ENCODE peak calls at places on chromosomes 5 and 9, in five cellular contexts. R is nucleus accumbens, D is HT1080, V is EL, U is T-cell. H is an unnamed sample.

GRCh38 chr5:133599600-133599999 is 12.7 kb downstream of the FSTL4 start:
- DNase-seq in R (no peak), D (no peak), U (no peak), V (no peak), H (no peak)

GRCh38 chr5:36689225-36689624 is 82.8 kb downstream of the SLC1A3 start:
- DNase-seq in V (peak; percentile 72), R (no peak), U (no peak), D (peak; percentile 39), H (no peak)

GRCh38 chr9:128007566-128008138 is 26.9 kb upstream of the EEIG1 start:
- DNase-seq in U (peak; percentile 79), R (no peak), V (peak; percentile 52), D (no peak), H (no peak)

GRCh38 chr5:75381456-75381855 is 44.4 kb downstream of the HMGCR start:
- DNase-seq in R (no peak), V (no peak), D (no peak), U (no peak), H (no peak)

GRCh38 chr9:76216161-76216649 is 178.0 kb downstream of the RFK start:
- DNase-seq in U (no peak), D (peak; percentile 96), R (no peak), V (peak; percentile 85), H (no peak)

GRCh38 chr9:16521868-16522381 is 348.5 kb downstream of the BNC2 start:
- DNase-seq in D (peak; percentile 98), U (no peak), R (no peak), V (peak; percentile 91), H (peak; percentile 38)

GRCh38 chr5:13987843-13988464 is 43.5 kb upstream of the DNAH5 start:
- DNase-seq in R (no peak), U (no peak), V (peak; percentile 82), D (peak; percentile 76), H (peak; percentile 42)

GRCh38 chr5:73565969-73566547 is 515 bp downstream of the UTP15 start:
- DNase-seq in R (no peak), V (no peak), D (no peak), U (no peak), H (no peak)

GRCh38 chr9:133726401-133727276 is 11.5 kb downstream of the SARDH start:
- DNase-seq in R (no peak), U (peak; percentile 56), V (peak; percentile 55), D (peak; percentile 49), H (peak; percentile 51)

GRCh38 chr9:103078581-103078980 is 83.4 kb downstream of the CYLC2 start:
- DNase-seq in D (no peak), U (no peak), V (no peak), R (no peak), H (no peak)

GRCh38 chr5:117376748-117377147 is 802.1 kb upstream of the SEMA6A start:
- DNase-seq in R (no peak), U (no peak), D (no peak), V (no peak), H (no peak)

GRCh38 chr9:131801811-131802210 is 61.9 kb upstream of the RAPGEF1 start:
- DNase-seq in R (no peak), V (no peak), U (no peak), D (no peak), H (no peak)

GRCh38 chr9:36892279-36892678 is 141.8 kb downstream of the PAX5 start:
- DNase-seq in U (no peak), D (no peak), R (no peak), V (no peak), H (no peak)

GRCh38 chr9:133571491-133571890 is 37.0 kb downstream of the ADAMTSL2 start:
- DNase-seq in R (no peak), D (no peak), V (no peak), U (no peak), H (no peak)

GRCh38 chr5:167657016-167657415 is 634.4 kb upstream of the WWC1 start:
- DNase-seq in V (no peak), U (no peak), D (no peak), R (no peak), H (no peak)

GRCh38 chr9:33750307-33750838 is 45.0 kb upstream of the PRSS3 start:
- DNase-seq in R (no peak), U (no peak), D (no peak), V (peak; percentile 48), H (no peak)

GRCh38 chr5:40071870-40072269 is 607.8 kb upstream of the PTGER4 start:
- DNase-seq in R (no peak), V (peak; percentile 13), D (no peak), U (no peak), H (no peak)

GRCh38 chr5:28632607-28633006 is 1594.2 kb upstream of the CDH9 start:
- DNase-seq in V (no peak), R (no peak), D (no peak), U (no peak), H (no peak)

GRCh38 chr9:115590016-115590415 is 472.1 kb upstream of the TNC start:
- DNase-seq in V (peak; percentile 90), U (no peak), D (peak; percentile 76), R (no peak), H (peak; percentile 28)

H was measured in breast epithelium.